ENCODE peak calls at places on chromosomes 5 and 9, in five cellular contexts. W is neural progenitor cell, I is foreskin fibroblast, S is A549, G is natural killer cell. C is an unnamed sample.

GRCh38 chr5:79301046-79301712 is 65.2 kb downstream of the JMY start:
- DNase-seq in I (peak), G (no peak), W (no peak), S (no peak), C (no peak)

GRCh38 chr5:5191906-5192305 is 51.8 kb downstream of the ADAMTS16 start:
- DNase-seq in W (no peak), S (no peak), I (no peak), G (no peak), C (no peak)

GRCh38 chr9:92752812-92753404 is 11.7 kb downstream of the BICD2 start:
- DNase-seq in W (no peak), G (no peak), S (no peak), I (no peak), C (peak)

GRCh38 chr9:128113526-128114325 is 13.8 kb downstream of the PTGES2 start:
- DNase-seq in G (no peak), W (no peak), I (no peak), S (no peak), C (no peak)

GRCh38 chr5:454936-455335 is 12.0 kb downstream of the EXOC3 start:
- DNase-seq in W (no peak), I (no peak), S (no peak), G (no peak), C (peak)

GRCh38 chr5:7828269-7828668 is 22.7 kb downstream of the CFAP90 start:
- DNase-seq in I (no peak), G (no peak), W (no peak), S (no peak), C (no peak)

GRCh38 chr5:77758141-77758938 is 17.8 kb downstream of the TBCA start:
- DNase-seq in S (no peak), I (no peak), W (no peak), G (no peak), C (no peak)

GRCh38 chr5:148960070-148960769 is 102.6 kb downstream of the SH3TC2 start:
- DNase-seq in W (no peak), S (no peak), G (no peak), I (no peak), C (no peak)

GRCh38 chr9:72843525-72844439 is 109.1 kb downstream of the ALDH1A1 start:
- DNase-seq in I (no peak), S (peak), G (no peak), W (no peak), C (no peak)

GRCh38 chr5:56269216-56269927 is 36.2 kb upstream of the ANKRD55 start:
- DNase-seq in S (peak), W (peak), G (no peak), I (peak), C (no peak)

GRCh38 chr5:173925449-173926071 is 37.4 kb downstream of the CPEB4 start:
- DNase-seq in I (peak), G (no peak), S (peak), W (peak), C (no peak)

GRCh38 chr5:103218164-103218563 is 40.4 kb upstream of the MACIR start:
- DNase-seq in I (peak), W (no peak), G (no peak), S (no peak), C (no peak)

GRCh38 chr9:72703574-72703973 is 182.2 kb downstream of the TMC1 start:
- DNase-seq in I (peak), S (no peak), W (no peak), G (no peak), C (no peak)

GRCh38 chr5:142110046-142110531 is 1.5 kb downstream of the NDFIP1 start:
- DNase-seq in G (no peak), I (peak), S (peak), W (no peak), C (no peak)

GRCh38 chr5:156474251-156474650 is 147.3 kb downstream of the SGCD start:
- DNase-seq in G (no peak), I (peak), W (peak), S (no peak), C (no peak)

GRCh38 chr5:159128070-159128507 is 28.4 kb upstream of the EBF1 start:
- DNase-seq in S (no peak), G (no peak), I (no peak), W (no peak), C (no peak)

GRCh38 chr5:132479812-132480441 is 10.6 kb downstream of the IRF1 start:
- DNase-seq in I (no peak), W (no peak), S (no peak), G (no peak), C (no peak)

GRCh38 chr5:158080112-158080511 is 221.2 kb upstream of the CLINT1 start:
- DNase-seq in W (peak), I (no peak), G (no peak), S (no peak), C (no peak)

GRCh38 chr9:88460583-88461332 is 72.5 kb downstream of the SPIN1 start:
- DNase-seq in S (no peak), I (no peak), W (peak), G (no peak), C (no peak)

GRCh38 chr9:75855509-75855908 is 35.0 kb upstream of the PCSK5 start:
- DNase-seq in I (peak), S (no peak), W (peak), G (no peak), C (no peak)

GRCh38 chr5:129431406-129431805 is 28.7 kb upstream of the ADAMTS19 start:
- DNase-seq in I (no peak), W (no peak), S (no peak), G (no peak), C (no peak)

GRCh38 chr9:106880081-106880480 is 17.1 kb downstream of the ZNF462 start:
- DNase-seq in W (no peak), G (no peak), S (no peak), I (no peak), C (no peak)

GRCh38 chr5:61275841-61276240 is 56.2 kb upstream of the ZSWIM6 start:
- DNase-seq in G (no peak), I (peak), S (no peak), W (no peak), C (peak)

GRCh38 chr9:109086221-109086620 is 33.5 kb downstream of the TMEM245 start:
- DNase-seq in S (no peak), W (no peak), I (peak), G (no peak), C (no peak)

GRCh38 chr5:9348296-9348996 is 197.4 kb downstream of the SEMA5A start:
- DNase-seq in S (no peak), W (no peak), G (no peak), I (peak), C (no peak)

GRCh38 chr9:105725370-105725769 is 31.0 kb downstream of the TMEM38B start:
- DNase-seq in W (no peak), I (no peak), S (no peak), G (no peak), C (no peak)

GRCh38 chr9:19154135-19154612 is 26.9 kb upstream of the PLIN2 start:
- DNase-seq in I (peak), S (no peak), W (no peak), G (no peak), C (no peak)

GRCh38 chr5:72160299-72160698 is 53.0 kb downstream of the MAP1B start:
- DNase-seq in I (peak), W (no peak), S (no peak), G (no peak), C (no peak)

GRCh38 chr5:120055858-120056257 is 408.2 kb upstream of the PRR16 start:
- DNase-seq in W (no peak), G (no peak), I (peak), S (no peak), C (no peak)

GRCh38 chr5:159463590-159464321 is 133.5 kb upstream of the IL12B start:
- DNase-seq in G (no peak), W (no peak), S (peak), I (peak), C (no peak)

GRCh38 chr5:14669975-14670374 is 5.5 kb downstream of the OTULIN start:
- DNase-seq in I (no peak), W (no peak), S (no peak), G (no peak), C (no peak)

GRCh38 chr9:113568481-113569321 is 105.2 kb downstream of the RGS3 start:
- DNase-seq in S (no peak), W (no peak), I (no peak), G (no peak), C (no peak)

GRCh38 chr5:83924891-83925290 is 204.2 kb upstream of the HAPLN1 start:
- DNase-seq in S (no peak), G (no peak), W (no peak), I (peak), C (no peak)

GRCh38 chr5:35924950-35925722 is 13.3 kb downstream of the CAPSL start:
- DNase-seq in G (peak), S (peak), I (peak), W (peak), C (peak)

GRCh38 chr9:4320021-4320420 is 20.2 kb upstream of the GLIS3 start:
- DNase-seq in W (no peak), I (no peak), G (no peak), S (no peak), C (no peak)

GRCh38 chr9:115924669-115924987 is 229.0 kb upstream of the PAPPA start:
- DNase-seq in S (no peak), W (no peak), I (no peak), G (no peak), C (no peak)

GRCh38 chr5:21918451-21918850 is 934.7 kb downstream of the CDH12 start:
- DNase-seq in W (no peak), S (no peak), G (no peak), I (no peak), C (no peak)

DNA sequence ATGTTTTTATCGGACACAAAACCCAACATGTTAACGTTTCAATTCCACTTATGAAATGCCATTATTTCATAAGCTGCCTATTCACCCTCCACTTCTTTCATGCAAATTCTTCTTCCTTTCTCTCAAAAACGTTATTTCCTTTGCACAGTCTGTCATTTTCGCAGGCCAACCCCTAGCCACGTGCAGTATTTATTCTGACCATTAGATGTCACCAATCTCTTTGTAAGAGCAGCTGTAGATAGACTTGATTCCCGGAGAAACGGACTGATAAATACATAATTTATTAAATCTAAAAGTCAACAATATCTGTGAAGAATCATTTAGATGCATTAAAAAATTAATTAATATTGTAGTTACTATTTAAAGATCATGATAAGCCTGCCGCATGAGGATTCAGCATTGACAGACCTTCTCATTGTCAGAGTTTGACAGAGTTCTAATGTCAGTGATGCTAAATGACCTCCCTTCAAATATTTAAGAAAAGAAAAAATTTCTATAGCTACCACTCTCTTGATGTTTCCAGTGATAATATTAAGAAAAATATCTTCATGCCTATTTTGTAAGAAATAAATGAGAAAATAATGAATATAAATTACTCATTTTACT is 933.6 kb downstream of the CDH12 start:
- DNase-seq in W (peak), G (no peak), I (peak), S (peak), C (no peak)
- TF ChIP-seq CTCF in W (peak), G (no peak), I (peak), S (peak), C (no peak)

DNA sequence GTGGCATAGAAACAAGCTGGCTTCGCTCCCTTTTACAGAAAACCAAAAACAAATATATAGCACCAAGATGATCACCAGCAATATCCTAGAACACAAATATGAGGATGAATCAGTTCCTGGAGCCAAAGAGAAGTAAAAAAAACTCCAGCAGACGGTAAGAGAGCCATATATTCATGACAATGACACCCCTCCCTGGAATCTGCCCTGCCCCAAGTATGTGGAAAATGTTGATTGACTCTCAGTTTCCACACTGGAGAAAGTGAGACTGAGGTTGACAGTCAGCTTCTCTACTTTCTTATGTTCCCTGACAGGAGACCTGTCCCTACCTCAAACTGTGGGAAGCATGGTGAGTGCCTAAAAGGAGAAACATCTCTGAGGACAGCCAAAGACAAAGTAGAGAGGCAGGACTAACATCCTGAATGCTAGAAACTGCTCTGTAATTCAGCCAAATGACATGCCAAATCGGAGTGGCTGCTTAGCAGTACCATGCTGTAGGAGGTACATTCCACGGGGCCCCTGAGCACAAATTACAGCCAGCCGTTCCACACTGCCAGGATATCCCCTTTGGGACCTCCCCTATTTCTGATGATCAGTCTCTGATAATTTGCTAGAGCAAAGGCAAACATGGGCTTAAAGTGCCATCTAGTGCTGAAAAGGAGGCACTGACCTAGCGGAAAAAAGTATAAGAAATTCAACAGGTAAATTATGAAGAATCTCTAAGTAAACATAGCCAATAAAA is 424.0 kb upstream of the RGMB start:
- DNase-seq in S (no peak), G (no peak), W (peak), I (peak), C (no peak)
- TF ChIP-seq CTCF in S (peak), G (no peak), W (peak), I (peak), C (no peak)

GRCh38 chr5:2883771-2884170 is 132.3 kb upstream of the IRX2 start:
- DNase-seq in I (no peak), G (no peak), S (no peak), W (no peak), C (peak)
- TF ChIP-seq CTCF in I (no peak), G (no peak), S (no peak), W (no peak), C (no peak)

DNA sequence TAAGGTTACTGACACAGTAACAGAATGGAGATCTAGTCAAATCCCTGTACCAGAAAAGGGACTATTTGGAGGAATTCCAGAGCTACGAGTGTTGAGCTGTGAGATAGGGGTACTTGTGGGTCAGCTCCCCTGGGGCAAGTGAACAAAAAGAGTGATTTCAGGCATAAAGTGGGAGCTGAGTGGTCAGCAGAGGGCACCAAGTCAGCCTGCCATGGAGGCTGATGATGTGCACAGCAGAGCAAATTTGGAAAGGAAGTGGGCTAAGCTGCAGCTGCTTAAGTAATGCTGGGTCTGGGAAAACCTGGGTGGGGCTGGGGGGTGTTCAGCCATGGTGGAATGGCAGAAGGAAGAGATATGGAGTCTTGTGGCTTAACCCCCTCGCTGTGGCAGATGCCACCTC is 327.9 kb downstream of the NTRK2 start:
- DNase-seq in G (no peak), S (no peak), W (peak), I (no peak), C (no peak)
- TF ChIP-seq CTCF in G (no peak), S (no peak), W (peak), I (no peak), C (no peak)

GRCh38 chr9:111298831-111299603 is 31.0 kb downstream of the OR2K2 start:
- DNase-seq in I (peak), G (no peak), S (peak), W (peak), C (peak)

GRCh38 chr9:111297061-111297824 is 32.8 kb downstream of the OR2K2 start:
- DNase-seq in I (no peak), W (no peak), G (no peak), S (no peak), C (no peak)

GRCh38 chr9:111298111-111298510 is 31.9 kb downstream of the OR2K2 start:
- DNase-seq in I (no peak), S (no peak), W (no peak), G (no peak), C (no peak)

GRCh38 chr9:111301195-111301594 is 28.8 kb downstream of the OR2K2 start:
- DNase-seq in I (peak), G (no peak), S (no peak), W (no peak), C (no peak)

GRCh38 chr9:111300140-111300735 is 29.8 kb downstream of the OR2K2 start:
- DNase-seq in G (no peak), W (no peak), S (no peak), I (no peak), C (no peak)
- TF ChIP-seq CTCF in G (no peak), W (peak), S (no peak), I (no peak), C (no peak)

GRCh38 chr5:23139338-23140171 is 286.4 kb upstream of the CDH12 start:
- DNase-seq in S (no peak), I (peak), G (no peak), W (peak), C (no peak)
- TF ChIP-seq CTCF in S (peak), I (no peak), G (no peak), W (peak), C (no peak)

DNA sequence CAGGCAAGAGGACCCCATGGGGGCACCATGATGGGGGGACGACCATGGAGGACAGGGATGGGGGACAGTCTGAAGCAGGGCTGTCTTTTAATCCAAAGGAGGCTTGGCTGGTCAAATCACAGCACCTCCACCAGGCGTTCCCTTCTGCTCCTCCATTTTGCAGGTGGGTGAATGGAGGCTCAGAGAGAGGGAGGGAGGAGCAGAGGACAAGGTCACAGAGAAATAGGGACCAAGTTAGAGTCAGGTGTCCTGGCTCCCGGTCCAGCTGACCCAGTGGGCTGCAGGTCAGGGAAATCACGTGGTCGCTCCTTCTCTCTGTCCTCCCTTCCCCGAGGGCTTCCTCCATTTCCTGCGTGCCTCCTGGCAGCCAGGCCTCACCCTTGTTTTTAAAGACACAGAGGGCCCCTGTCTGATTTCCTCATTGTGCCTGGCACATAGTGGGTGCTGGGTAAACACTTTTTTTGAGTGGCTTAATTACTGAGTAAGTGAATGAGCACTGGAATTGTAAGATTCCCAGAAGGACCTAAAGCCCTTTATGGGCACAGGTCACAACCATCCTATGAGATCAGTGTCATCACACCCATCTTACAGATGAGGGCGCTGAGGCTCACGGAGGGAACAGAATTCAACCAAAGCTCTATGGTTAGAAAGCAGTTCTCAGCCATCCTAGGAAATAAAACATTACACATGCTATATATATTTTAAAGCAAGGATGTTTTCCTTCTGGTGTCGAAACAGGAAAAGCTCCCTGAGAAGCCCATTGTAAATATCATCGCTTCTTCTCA is 156.2 kb upstream of the SMIM23 start:
- DNase-seq in W (no peak), I (no peak), G (no peak), S (peak), C (peak)
- TF ChIP-seq CTCF in W (no peak), I (no peak), G (no peak), S (no peak), C (no peak)

GRCh38 chr5:170348069-170348702 is 41.0 kb downstream of the KCNMB1 start:
- DNase-seq in G (no peak), I (peak), W (peak), S (no peak), C (peak)
- TF ChIP-seq CTCF in G (no peak), I (no peak), W (peak), S (no peak), C (no peak)

DNA sequence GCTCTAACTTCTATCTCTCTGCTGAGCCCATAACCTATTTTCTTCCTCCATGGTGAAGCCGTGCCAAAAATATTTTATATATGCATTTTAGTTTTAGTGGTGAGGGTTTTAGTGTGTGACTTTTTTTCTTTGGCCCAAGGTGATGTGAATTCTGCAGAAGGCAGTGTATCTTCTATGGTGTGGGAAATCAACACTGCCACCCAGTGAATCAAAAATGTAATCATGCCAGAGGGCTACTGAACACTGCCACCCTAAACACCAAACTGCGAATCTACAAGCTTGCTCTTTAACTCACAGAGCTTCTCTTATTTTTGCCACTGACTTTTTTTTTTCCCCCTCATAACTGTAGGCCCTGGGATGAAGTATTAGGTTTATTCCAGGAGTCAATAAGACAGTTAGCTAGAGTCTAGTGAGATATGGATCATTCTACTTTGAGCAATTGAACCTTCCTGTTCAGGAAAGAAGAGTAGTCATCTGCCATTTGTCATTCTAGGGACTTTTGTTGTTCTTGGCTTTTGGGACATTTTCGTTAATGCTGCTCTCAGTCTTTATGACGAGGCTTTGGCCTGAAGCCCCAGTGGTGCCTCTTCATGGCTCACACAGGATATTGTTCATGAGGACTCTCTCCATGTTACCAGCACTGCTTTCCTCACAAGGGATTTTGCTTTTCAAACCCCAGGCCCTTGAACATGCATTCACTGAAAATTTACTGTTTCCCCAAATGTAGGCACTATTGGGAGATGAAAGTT is 53.1 kb downstream of the C7 start:
- DNase-seq in I (no peak), G (no peak), S (no peak), W (no peak), C (no peak)
- TF ChIP-seq CTCF in I (no peak), G (no peak), S (no peak), W (no peak), C (no peak)